ENCODE peak calls at places on chromosome 1, in eight cellular contexts. B, L, N, U, W, R, A and M are unnamed samples.

GRCh38 chr1:9362488-9362887 is 69.8 kb downstream of the SPSB1 start:
- DNase-seq in B (no peak), L (no peak), N (no peak), U (no peak), W (no peak), R (no peak), A (no peak), M (no peak)

GRCh38 chr1:200890818-200891773 is 3.6 kb upstream of the INAVA start:
- DNase-seq in B (peak), L (no peak), N (peak), U (no peak), W (no peak), R (peak), A (no peak), M (no peak)

GRCh38 chr1:89487972-89488371 is 36.7 kb upstream of the LRRC8B start:
- DNase-seq in B (no peak), L (no peak), N (no peak), U (no peak), W (no peak), R (no peak), A (no peak), M (no peak)

GRCh38 chr1:50610563-50610962 is 187.3 kb upstream of the DMRTA2 start:
- DNase-seq in B (no peak), L (no peak), N (no peak), U (no peak), W (peak), R (no peak), A (no peak), M (no peak)

GRCh38 chr1:105793541-105794146 is 1262.8 kb upstream of the PRMT6 start:
- DNase-seq in B (peak), L (no peak), N (peak), U (no peak), W (peak), R (peak), A (no peak), M (peak)

GRCh38 chr1:203475012-203475981 is at the start of gene PRELP:
- DNase-seq in B (no peak), L (no peak), N (no peak), U (peak), W (peak), R (peak), A (no peak), M (peak)

GRCh38 chr1:57908471-57908870 is 484.6 kb upstream of the DAB1 start:
- DNase-seq in B (no peak), L (no peak), N (no peak), U (no peak), W (no peak), R (no peak), A (no peak), M (no peak)

GRCh38 chr1:239997515-239998311 is 94.0 kb upstream of the FMN2 start:
- DNase-seq in B (no peak), L (no peak), N (no peak), U (no peak), W (no peak), R (no peak), A (no peak), M (no peak)

GRCh38 chr1:155226910-155227260 is 18.4 kb downstream of the MTX1 start:
- DNase-seq in B (peak), L (no peak), N (peak), U (peak), W (peak), R (peak), A (no peak), M (peak)

GRCh38 chr1:93595266-93595665 is 86.4 kb downstream of the BCAR3 start:
- DNase-seq in B (peak), L (no peak), N (no peak), U (no peak), W (no peak), R (no peak), A (no peak), M (no peak)

GRCh38 chr1:109306832-109307362 is at the start of gene MYBPHL:
- DNase-seq in B (no peak), L (no peak), N (no peak), U (no peak), W (peak), R (no peak), A (no peak), M (no peak)

GRCh38 chr1:231338270-231339128 is at the start of gene SPRTN:
- DNase-seq in B (peak), L (no peak), N (no peak), U (no peak), W (no peak), R (no peak), A (no peak), M (no peak)

GRCh38 chr1:206770531-206771352 is at the start of gene IL19:
- DNase-seq in B (peak), L (peak), N (no peak), U (peak), W (peak), R (no peak), A (no peak), M (no peak)

GRCh38 chr1:54407957-54408700 is 1.9 kb upstream of the SSBP3 start:
- DNase-seq in B (peak), L (no peak), N (no peak), U (no peak), W (no peak), R (peak), A (no peak), M (peak)

GRCh38 chr1:76147917-76148316 is 73.4 kb downstream of the ST6GALNAC3 start:
- DNase-seq in B (no peak), L (no peak), N (no peak), U (no peak), W (no peak), R (peak), A (no peak), M (no peak)

GRCh38 chr1:230816018-230816417 is 52.3 kb downstream of the C1orf198 start:
- DNase-seq in B (no peak), L (no peak), N (no peak), U (no peak), W (no peak), R (no peak), A (no peak), M (no peak)

GRCh38 chr1:171372418-171373088 is 58.6 kb downstream of the FMO4 start:
- DNase-seq in B (no peak), L (no peak), N (no peak), U (no peak), W (no peak), R (no peak), A (no peak), M (no peak)

GRCh38 chr1:172321429-172321828 is 99.1 kb upstream of the C1orf105 start:
- DNase-seq in B (no peak), L (no peak), N (no peak), U (peak), W (no peak), R (no peak), A (no peak), M (no peak)

GRCh38 chr1:83520797-83521196 is 478.1 kb downstream of the TTLL7 start:
- DNase-seq in B (no peak), L (no peak), N (no peak), U (no peak), W (no peak), R (no peak), A (no peak), M (no peak)

GRCh38 chr1:15273274-15273673 is 26.3 kb downstream of the FHAD1 start:
- DNase-seq in B (no peak), L (no peak), N (no peak), U (no peak), W (no peak), R (no peak), A (no peak), M (no peak)

GRCh38 chr1:59577774-59578173 is 237.0 kb upstream of the HOOK1 start:
- DNase-seq in B (no peak), L (no peak), N (no peak), U (no peak), W (no peak), R (no peak), A (no peak), M (no peak)

GRCh38 chr1:92291372-92291999 is 7.3 kb downstream of the GLMN start:
- DNase-seq in B (peak), L (no peak), N (no peak), U (no peak), W (peak), R (peak), A (no peak), M (no peak)

GRCh38 chr1:207806531-207807394 is 54.9 kb downstream of the CD46 start:
- DNase-seq in B (peak), L (no peak), N (no peak), U (no peak), W (no peak), R (no peak), A (no peak), M (no peak)

GRCh38 chr1:230682274-230682673 is 31.6 kb downstream of the AGT start:
- DNase-seq in B (peak), L (no peak), N (no peak), U (peak), W (no peak), R (no peak), A (no peak), M (peak)

GRCh38 chr1:65958561-65959350 is 166.1 kb downstream of the PDE4B start:
- DNase-seq in B (peak), L (peak), N (peak), U (no peak), W (peak), R (peak), A (no peak), M (no peak)

GRCh38 chr1:117678246-117678977 is 72.6 kb downstream of the TENT5C start:
- DNase-seq in B (no peak), L (no peak), N (no peak), U (peak), W (no peak), R (no peak), A (no peak), M (no peak)

GRCh38 chr1:206001476-206001888 is 1.7 kb downstream of the RAB7B start:
- DNase-seq in B (peak), L (no peak), N (peak), U (no peak), W (no peak), R (peak), A (no peak), M (peak)

GRCh38 chr1:38114633-38115032 is 68.0 kb upstream of the POU3F1 start:
- DNase-seq in B (no peak), L (no peak), N (no peak), U (no peak), W (no peak), R (no peak), A (no peak), M (no peak)

GRCh38 chr1:84884671-84885389 is 8.2 kb downstream of the LPAR3 start:
- DNase-seq in B (peak), L (no peak), N (no peak), U (no peak), W (no peak), R (no peak), A (no peak), M (no peak)

GRCh38 chr1:183096351-183096750 is 73.1 kb downstream of the LAMC1 start:
- DNase-seq in B (no peak), L (no peak), N (no peak), U (no peak), W (no peak), R (peak), A (no peak), M (no peak)

GRCh38 chr1:109750920-109751319 is 10.1 kb upstream of the GSTM3 start:
- DNase-seq in B (no peak), L (no peak), N (no peak), U (no peak), W (no peak), R (no peak), A (no peak), M (no peak)

GRCh38 chr1:1000357-1001056 is 610 bp upstream of the HES4 start:
- DNase-seq in B (peak), L (peak), N (peak), U (peak), W (peak), R (peak), A (peak), M (peak)

GRCh38 chr1:25338188-25338981 is at the start of gene TMEM50A:
- DNase-seq in B (peak), L (peak), N (peak), U (peak), W (peak), R (peak), A (peak), M (peak)

GRCh38 chr1:17128361-17128760 is 9.1 kb upstream of the PADI2 start:
- DNase-seq in B (peak), L (no peak), N (no peak), U (no peak), W (no peak), R (peak), A (no peak), M (no peak)